ENCODE peak calls at places on chromosomes 5 and 9, in five cellular contexts. Q is trophoblast cell, J is mesendoderm, S is neuronal stem cell, X is IMR-90. A is an unnamed sample.

GRCh38 chr5:113050606-113051391 is 74.2 kb downstream of the DCP2 start:
- DNase-seq in Q (no peak), J (no peak), S (no peak), X (peak), A (no peak)

GRCh38 chr5:81605299-81605698 is 145.6 kb downstream of the SSBP2 start:
- DNase-seq in Q (no peak), J (no peak), S (no peak), X (no peak), A (no peak)

GRCh38 chr9:77453857-77454647 is 194.1 kb downstream of the GNA14 start:
- DNase-seq in Q (no peak), J (no peak), S (no peak), X (no peak), A (no peak)

GRCh38 chr5:103094737-103095136 is 25.2 kb downstream of the GIN1 start:
- DNase-seq in Q (no peak), J (peak), S (no peak), X (no peak), A (no peak)

GRCh38 chr9:106860731-106861584 is 2.0 kb upstream of the ZNF462 start:
- DNase-seq in Q (peak), J (peak), S (peak), X (peak), A (peak)

GRCh38 chr9:73536403-73536802 is 384.7 kb downstream of the ANXA1 start:
- DNase-seq in Q (no peak), J (peak), S (no peak), X (no peak), A (no peak)

GRCh38 chr5:59133801-59134261 is 551.0 kb downstream of the RAB3C start:
- DNase-seq in Q (peak), J (peak), S (no peak), X (peak), A (no peak)

GRCh38 chr5:138110266-138110963 is 26.6 kb downstream of the WNT8A start:
- DNase-seq in Q (no peak), J (peak), S (peak), X (no peak), A (no peak)

GRCh38 chr9:78316151-78316892 is 19.4 kb downstream of the PSAT1 start:
- DNase-seq in Q (no peak), J (peak), S (no peak), X (no peak), A (no peak)

GRCh38 chr5:68114641-68115040 is 100.9 kb upstream of the PIK3R1 start:
- DNase-seq in Q (no peak), J (no peak), S (no peak), X (peak), A (no peak)

GRCh38 chr9:92164490-92164889 is 49.3 kb upstream of the SPTLC1 start:
- DNase-seq in Q (no peak), J (no peak), S (no peak), X (peak), A (no peak)

GRCh38 chr5:93909356-93909755 is 168.0 kb upstream of the POU5F2 start:
- DNase-seq in Q (no peak), J (no peak), S (no peak), X (no peak), A (no peak)

GRCh38 chr5:95779611-95780010 is 42.9 kb downstream of the GLRX start:
- DNase-seq in Q (no peak), J (no peak), S (no peak), X (peak), A (no peak)

GRCh38 chr5:60844429-60844890 is 391 bp upstream of the ELOVL7 start:
- DNase-seq in Q (peak), J (peak), S (no peak), X (peak), A (no peak)

GRCh38 chr5:171450423-171451246 is 31.2 kb downstream of the FGF18 start:
- DNase-seq in Q (peak), J (peak), S (peak), X (peak), A (peak)

GRCh38 chr5:163569284-163569683 is 63.9 kb downstream of the MAT2B start:
- DNase-seq in Q (no peak), J (peak), S (no peak), X (peak), A (no peak)

GRCh38 chr9:20838218-20838617 is 154.2 kb downstream of the FOCAD start:
- DNase-seq in Q (no peak), J (no peak), S (no peak), X (peak), A (no peak)

GRCh38 chr5:126460977-126461376 is 37.8 kb downstream of the GRAMD2B start:
- DNase-seq in Q (no peak), J (peak), S (no peak), X (no peak), A (no peak)

GRCh38 chr5:87650284-87650683 is 237.6 kb upstream of the CCNH start:
- DNase-seq in Q (peak), J (no peak), S (no peak), X (no peak), A (no peak)

GRCh38 chr9:11088826-11089374 is 476.1 kb upstream of the PTPRD start:
- DNase-seq in Q (no peak), J (peak), S (no peak), X (no peak), A (no peak)

GRCh38 chr9:123084256-123084655 is 50.8 kb downstream of the GPR21 start:
- DNase-seq in Q (no peak), J (no peak), S (no peak), X (no peak), A (no peak)

GRCh38 chr9:7979591-7979990 is 180.0 kb upstream of the DMAC1 start:
- DNase-seq in Q (no peak), J (no peak), S (no peak), X (no peak), A (no peak)

GRCh38 chr5:81398741-81399140 is 4.8 kb upstream of the ACOT12 start:
- DNase-seq in Q (no peak), J (peak), S (no peak), X (no peak), A (no peak)

GRCh38 chr5:136129445-136129844 is 3.2 kb upstream of the SMAD5 start:
- DNase-seq in Q (peak), J (no peak), S (no peak), X (no peak), A (no peak)

GRCh38 chr5:137621861-137622823 is 113.7 kb downstream of the KLHL3 start:
- DNase-seq in Q (peak), J (no peak), S (no peak), X (peak), A (no peak)

GRCh38 chr5:61311056-61311455 is 21.0 kb upstream of the ZSWIM6 start:
- DNase-seq in Q (peak), J (peak), S (no peak), X (no peak), A (peak)

GRCh38 chr5:156835905-156836304 is 14.2 kb upstream of the PPP1R2B start:
- DNase-seq in Q (no peak), J (peak), S (no peak), X (no peak), A (peak)

GRCh38 chr5:56941981-56942380 is 9.9 kb downstream of the MIER3 start:
- DNase-seq in Q (no peak), J (peak), S (no peak), X (peak), A (no peak)

GRCh38 chr9:4195285-4195684 is 104.6 kb downstream of the GLIS3 start:
- DNase-seq in Q (no peak), J (no peak), S (no peak), X (no peak), A (no peak)

GRCh38 chr9:126384926-126385325 is 58.3 kb downstream of the MVB12B start:
- DNase-seq in Q (no peak), J (no peak), S (no peak), X (no peak), A (no peak)

GRCh38 chr5:82174128-82174918 is 103.8 kb downstream of the RPS23 start:
- DNase-seq in Q (peak), J (peak), S (peak), X (peak), A (peak)

GRCh38 chr9:77132991-77133390 is 44.3 kb upstream of the VPS13A start:
- DNase-seq in Q (peak), J (no peak), S (no peak), X (peak), A (no peak)

GRCh38 chr9:1619915-1620705 is 395.0 kb upstream of the SMARCA2 start:
- DNase-seq in Q (peak), J (peak), S (no peak), X (no peak), A (no peak)

GRCh38 chr5:55172937-55173695 is at the start of gene CDC20B:
- DNase-seq in Q (peak), J (peak), S (peak), X (peak), A (peak)

GRCh38 chr5:106376522-106376921 is 1294.2 kb downstream of the EFNA5 start:
- DNase-seq in Q (no peak), J (no peak), S (no peak), X (peak), A (no peak)

GRCh38 chr5:149370878-149371277 is 8.2 kb downstream of the IL17B start:
- DNase-seq in Q (no peak), J (no peak), S (no peak), X (no peak), A (no peak)

GRCh38 chr5:125045647-125046046 is 299.2 kb upstream of the ZNF608 start:
- DNase-seq in Q (no peak), J (no peak), S (no peak), X (peak), A (no peak)

GRCh38 chr5:125043781-125044391 is 297.4 kb upstream of the ZNF608 start:
- DNase-seq in Q (peak), J (no peak), S (no peak), X (peak), A (no peak)

GRCh38 chr5:125044491-125045282 is 298.2 kb upstream of the ZNF608 start:
- DNase-seq in Q (peak), J (peak), S (no peak), X (no peak), A (no peak)

GRCh38 chr5:125047871-125048270 is 301.4 kb upstream of the ZNF608 start:
- DNase-seq in Q (peak), J (no peak), S (no peak), X (no peak), A (no peak)

GRCh38 chr5:125046838-125047237 is 300.4 kb upstream of the ZNF608 start:
- DNase-seq in Q (no peak), J (no peak), S (no peak), X (no peak), A (no peak)
- H3K18ac ChIP-seq in Q (no peak), J (no peak), S (peak), X (no peak), A (no peak)

DNA sequence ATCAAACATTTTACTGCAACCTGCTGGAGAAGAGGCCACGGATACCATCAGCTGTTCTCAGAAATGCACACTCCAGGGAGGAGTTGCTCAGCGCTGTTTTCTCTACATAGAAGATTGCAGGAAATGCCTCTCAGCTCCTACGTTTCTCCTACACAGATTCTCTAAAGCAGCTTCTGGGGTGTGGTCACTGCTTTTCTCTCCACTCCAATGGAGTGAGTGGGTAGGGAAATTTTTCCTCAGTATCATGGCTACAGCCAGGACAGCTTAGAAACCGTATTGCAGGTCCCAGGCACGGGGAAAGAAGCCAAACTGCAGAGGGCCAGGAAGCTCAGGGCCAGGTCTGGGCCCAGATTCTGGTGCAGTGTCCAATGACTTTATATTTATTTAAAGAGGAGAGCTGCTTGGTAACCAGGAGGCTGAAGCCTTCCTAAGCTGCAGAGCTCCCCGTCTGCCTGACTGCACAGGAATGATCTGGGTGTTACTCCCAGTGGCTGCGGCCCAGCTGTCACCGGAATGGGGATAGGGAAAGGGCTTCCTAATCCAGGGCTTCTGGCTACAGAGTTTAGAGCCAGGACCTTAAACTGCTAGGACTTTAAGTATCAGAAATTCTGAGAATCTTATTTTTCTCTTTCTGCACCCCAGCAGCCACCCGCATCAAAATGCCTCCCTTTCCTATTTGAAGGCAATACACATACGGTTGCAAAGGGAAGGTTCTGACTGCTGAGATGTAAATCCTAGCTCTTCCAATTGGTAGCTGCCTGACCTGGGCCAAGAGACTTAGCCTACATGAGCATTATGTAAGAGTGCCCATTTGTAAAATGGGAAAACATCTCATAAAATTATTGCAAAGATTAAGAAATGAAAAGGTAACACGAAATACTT is 1.4 kb upstream of the SPTAN1 start:
- DNase-seq in Q (no peak), J (peak), S (no peak), X (peak), A (peak)
- H3K18ac ChIP-seq in Q (no peak), J (no peak), S (no peak), X (peak), A (no peak)

GRCh38 chr9:137674307-137675305 is 55.8 kb downstream of the EHMT1 start:
- DNase-seq in Q (no peak), J (peak), S (no peak), X (no peak), A (no peak)
- H3K18ac ChIP-seq in Q (no peak), J (no peak), S (peak), X (no peak), A (peak)

GRCh38 chr9:113148996-113149960 is 1.5 kb upstream of the SLC31A2 start:
- DNase-seq in Q (no peak), J (no peak), S (no peak), X (no peak), A (no peak)

GRCh38 chr9:113148377-113148715 is 2.5 kb upstream of the SLC31A2 start:
- DNase-seq in Q (no peak), J (no peak), S (no peak), X (no peak), A (no peak)

GRCh38 chr9:113152699-113153098 is 1.9 kb downstream of the SLC31A2 start:
- DNase-seq in Q (no peak), J (peak), S (no peak), X (no peak), A (no peak)

GRCh38 chr9:113151696-113152630 is 1.2 kb downstream of the SLC31A2 start:
- DNase-seq in Q (no peak), J (no peak), S (no peak), X (no peak), A (no peak)

DNA sequence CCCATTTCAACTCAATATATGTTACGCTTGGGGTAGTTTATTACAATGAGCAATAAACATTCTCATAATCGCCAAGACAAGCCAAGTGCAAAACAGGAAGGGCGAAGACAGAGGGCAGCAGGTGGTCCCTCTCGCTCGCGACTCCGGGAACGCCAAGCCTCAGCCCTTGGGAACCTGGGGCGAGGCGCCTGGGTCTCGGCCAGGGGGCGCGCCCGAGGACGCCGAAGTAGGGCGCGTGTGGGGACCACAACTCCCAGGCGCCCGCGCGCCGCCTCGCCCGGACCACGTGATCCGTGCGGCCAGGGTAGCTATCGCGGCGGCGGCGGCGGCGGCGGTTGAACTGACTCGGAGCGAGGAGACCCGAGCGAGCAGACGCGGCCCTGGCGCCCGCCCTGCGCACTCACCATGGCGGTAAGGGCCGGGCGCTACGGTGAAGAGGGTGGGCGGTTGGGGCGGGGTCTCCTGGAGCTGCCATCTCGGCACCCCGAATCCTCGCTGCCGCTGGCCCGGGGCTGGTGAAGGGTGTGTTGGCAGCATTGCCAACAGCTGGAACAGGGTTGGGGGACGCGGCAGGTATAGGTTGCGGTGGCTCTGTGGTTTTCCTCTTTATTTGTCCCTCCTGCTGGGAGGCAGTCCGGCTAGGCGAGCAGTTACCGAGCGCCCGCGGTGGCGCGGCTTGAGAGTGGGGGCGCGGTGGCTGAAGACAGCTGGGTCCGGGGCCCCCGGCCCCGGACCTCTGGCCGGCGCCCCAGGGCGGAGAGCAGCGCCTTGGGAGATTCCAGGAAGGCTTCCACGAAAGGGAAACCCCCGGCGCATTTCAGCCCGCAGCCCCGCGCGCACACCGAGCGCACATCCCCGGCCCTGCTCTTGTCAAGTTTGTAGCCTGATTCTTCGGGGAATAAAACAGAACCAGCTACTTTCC is at the start of gene SLC31A2:
- DNase-seq in Q (peak), J (peak), S (peak), X (peak), A (peak)
- H3K18ac ChIP-seq in Q (peak), J (no peak), S (peak), X (no peak), A (no peak)

GRCh38 chr5:76799588-76799987 is 19.2 kb upstream of the F2RL1 start:
- DNase-seq in Q (no peak), J (no peak), S (no peak), X (no peak), A (no peak)

GRCh38 chr5:76804266-76804665 is 14.6 kb upstream of the F2RL1 start:
- DNase-seq in Q (no peak), J (no peak), S (no peak), X (no peak), A (no peak)

GRCh38 chr5:76807296-76807695 is 11.5 kb upstream of the F2RL1 start:
- DNase-seq in Q (peak), J (peak), S (no peak), X (peak), A (peak)

GRCh38 chr5:76801159-76801802 is 17.5 kb upstream of the F2RL1 start:
- DNase-seq in Q (no peak), J (no peak), S (no peak), X (peak), A (no peak)

GRCh38 chr5:76801803-76802195 is 17.0 kb upstream of the F2RL1 start:
- DNase-seq in Q (no peak), J (no peak), S (no peak), X (no peak), A (no peak)
- H3K18ac ChIP-seq in Q (no peak), J (no peak), S (no peak), X (no peak), A (no peak)

DNA sequence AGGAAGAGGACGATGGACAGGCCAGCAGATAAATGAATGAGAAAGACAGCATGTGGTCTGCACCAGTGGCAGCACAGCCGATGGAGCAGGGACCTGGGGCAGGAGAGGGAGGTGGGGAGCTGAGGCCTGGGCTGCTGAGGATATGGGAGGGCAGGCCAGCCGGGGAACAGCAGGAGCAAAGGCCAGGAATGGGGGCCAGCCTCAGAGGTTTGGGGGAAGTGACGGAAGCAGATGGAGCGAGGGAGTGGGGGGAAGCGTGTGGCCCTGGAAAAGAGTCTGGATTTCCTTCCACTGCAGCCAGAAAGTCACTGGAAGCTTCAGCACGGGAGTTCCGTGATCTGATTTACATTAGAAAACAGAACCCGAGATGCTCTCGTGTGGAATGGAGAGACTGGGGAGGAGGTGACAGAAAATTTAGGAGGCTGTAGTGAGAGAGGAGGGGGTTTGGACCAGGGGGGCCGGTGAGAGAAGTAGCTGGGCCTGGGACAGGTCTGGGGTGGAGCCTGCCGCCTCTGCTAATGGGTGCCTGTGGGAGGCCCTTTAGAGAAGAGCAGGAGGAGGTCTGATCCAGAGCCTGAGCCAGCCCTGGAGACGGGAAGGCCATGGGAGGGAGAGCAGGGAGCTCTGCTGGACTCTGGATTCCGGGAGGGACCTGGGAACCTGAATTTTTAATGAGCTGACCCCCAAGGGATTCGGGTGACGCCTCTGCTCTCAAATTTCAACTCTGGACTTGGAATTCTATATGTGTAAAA is 65.4 kb downstream of the TSPAN17 start:
- DNase-seq in Q (no peak), J (peak), S (no peak), X (no peak), A (no peak)
- H3K18ac ChIP-seq in Q (no peak), J (no peak), S (peak), X (no peak), A (no peak)